ENCODE peak calls at places on chromosomes 3 and 15, in seven cellular contexts. One of them, this sample, is unnamed. For H3K36me3, the result is how much of the 10 kb centered on the place peaks cover.

GRCh38 chr3:58835075-58835474 is 168.5 kb upstream of the FAM3D start:
- DNase-seq in SJCRH30: peak
- DNase-seq in small intestine: no peak
- DNase-seq in adrenal gland: no peak
- DNase-seq in tibial nerve: no peak
- DNase-seq in esophagus muscularis mucosa: no peak
- DNase-seq in pancreas: no peak
- DNase-seq in this sample: no peak

GRCh38 chr15:92810418-92811138 is 89.5 kb upstream of the CHD2 start:
- DNase-seq in SJCRH30: peak
- DNase-seq in small intestine: peak
- DNase-seq in adrenal gland: peak
- DNase-seq in tibial nerve: peak
- DNase-seq in esophagus muscularis mucosa: no peak
- DNase-seq in pancreas: peak
- DNase-seq in this sample: no peak

GRCh38 chr3:37607604-37608003 is 254.1 kb upstream of the CTDSPL start:
- DNase-seq in SJCRH30: no peak
- DNase-seq in small intestine: no peak
- DNase-seq in adrenal gland: peak
- DNase-seq in tibial nerve: no peak
- DNase-seq in esophagus muscularis mucosa: no peak
- DNase-seq in pancreas: no peak
- DNase-seq in this sample: no peak

GRCh38 chr3:156611870-156612494 is 57.1 kb upstream of the SSR3 start:
- DNase-seq in SJCRH30: no peak
- DNase-seq in small intestine: peak
- DNase-seq in adrenal gland: no peak
- DNase-seq in tibial nerve: no peak
- DNase-seq in esophagus muscularis mucosa: no peak
- DNase-seq in pancreas: no peak
- DNase-seq in this sample: no peak

GRCh38 chr3:183644244-183644643 is 8.8 kb downstream of the KLHL24 start:
- DNase-seq in SJCRH30: no peak
- DNase-seq in small intestine: no peak
- DNase-seq in adrenal gland: no peak
- DNase-seq in tibial nerve: no peak
- DNase-seq in esophagus muscularis mucosa: no peak
- DNase-seq in pancreas: no peak
- DNase-seq in this sample: no peak

GRCh38 chr3:7787871-7788828 is 713.5 kb upstream of the LMCD1 start:
- DNase-seq in SJCRH30: no peak
- DNase-seq in small intestine: no peak
- DNase-seq in adrenal gland: no peak
- DNase-seq in tibial nerve: no peak
- DNase-seq in esophagus muscularis mucosa: no peak
- DNase-seq in pancreas: no peak
- DNase-seq in this sample: no peak

GRCh38 chr3:130892759-130893239 is 1.1 kb upstream of the ATP2C1 start:
- DNase-seq in SJCRH30: peak
- DNase-seq in small intestine: peak
- DNase-seq in adrenal gland: peak
- DNase-seq in tibial nerve: peak
- DNase-seq in esophagus muscularis mucosa: no peak
- DNase-seq in pancreas: peak
- DNase-seq in this sample: peak

GRCh38 chr3:186049001-186049400 is 59.9 kb downstream of the ETV5 start:
- DNase-seq in SJCRH30: no peak
- DNase-seq in small intestine: no peak
- DNase-seq in adrenal gland: no peak
- DNase-seq in tibial nerve: no peak
- DNase-seq in esophagus muscularis mucosa: no peak
- DNase-seq in pancreas: no peak
- DNase-seq in this sample: no peak

GRCh38 chr15:84908564-84908963 is 24.1 kb downstream of the SLC28A1 start:
- DNase-seq in SJCRH30: no peak
- DNase-seq in small intestine: no peak
- DNase-seq in adrenal gland: no peak
- DNase-seq in tibial nerve: no peak
- DNase-seq in esophagus muscularis mucosa: no peak
- DNase-seq in pancreas: no peak
- DNase-seq in this sample: no peak

GRCh38 chr3:31137718-31138465 is 243.4 kb upstream of the GADL1 start:
- DNase-seq in SJCRH30: no peak
- DNase-seq in small intestine: no peak
- DNase-seq in adrenal gland: no peak
- DNase-seq in tibial nerve: no peak
- DNase-seq in esophagus muscularis mucosa: no peak
- DNase-seq in pancreas: no peak
- DNase-seq in this sample: no peak

GRCh38 chr15:58462547-58462946 is 30.8 kb downstream of the LIPC start:
- DNase-seq in SJCRH30: no peak
- DNase-seq in small intestine: peak
- DNase-seq in adrenal gland: no peak
- DNase-seq in tibial nerve: no peak
- DNase-seq in esophagus muscularis mucosa: no peak
- DNase-seq in pancreas: no peak
- DNase-seq in this sample: no peak

GRCh38 chr3:195551381-195551978 is 8.4 kb upstream of the PPP1R2 start:
- DNase-seq in SJCRH30: no peak
- DNase-seq in small intestine: no peak
- DNase-seq in adrenal gland: peak
- DNase-seq in tibial nerve: no peak
- DNase-seq in esophagus muscularis mucosa: no peak
- DNase-seq in pancreas: no peak
- DNase-seq in this sample: no peak

GRCh38 chr15:45129651-45130129 is at the start of the genes DUOX1 and DUOXA1:
- DNase-seq in SJCRH30: no peak
- DNase-seq in small intestine: peak
- DNase-seq in adrenal gland: peak
- DNase-seq in tibial nerve: no peak
- DNase-seq in esophagus muscularis mucosa: no peak
- DNase-seq in pancreas: no peak
- DNase-seq in this sample: no peak

GRCh38 chr3:45704544-45704943 is 15.3 kb downstream of the SACM1L start:
- DNase-seq in SJCRH30: no peak
- DNase-seq in small intestine: no peak
- DNase-seq in adrenal gland: no peak
- DNase-seq in tibial nerve: no peak
- DNase-seq in esophagus muscularis mucosa: no peak
- DNase-seq in pancreas: no peak
- DNase-seq in this sample: no peak
- H3K36me3 ChIP-seq in SJCRH30: under half
- H3K36me3 ChIP-seq in small intestine: under half
- H3K36me3 ChIP-seq in adrenal gland: under half
- H3K36me3 ChIP-seq in tibial nerve: under half
- H3K36me3 ChIP-seq in esophagus muscularis mucosa: under half
- H3K36me3 ChIP-seq in pancreas: under half
- H3K36me3 ChIP-seq in this sample: half or more

GRCh38 chr15:74235962-74236361 is at the start of gene CCDC33:
- DNase-seq in SJCRH30: no peak
- DNase-seq in small intestine: peak
- DNase-seq in adrenal gland: no peak
- DNase-seq in tibial nerve: no peak
- DNase-seq in esophagus muscularis mucosa: no peak
- DNase-seq in pancreas: no peak
- DNase-seq in this sample: no peak

GRCh38 chr15:74240897-74241614 is 4.9 kb downstream of the CCDC33 start:
- DNase-seq in SJCRH30: no peak
- DNase-seq in small intestine: no peak
- DNase-seq in adrenal gland: no peak
- DNase-seq in tibial nerve: no peak
- DNase-seq in esophagus muscularis mucosa: no peak
- DNase-seq in pancreas: no peak
- DNase-seq in this sample: no peak

GRCh38 chr15:74242296-74242929 is 6.3 kb downstream of the CCDC33 start:
- DNase-seq in SJCRH30: peak
- DNase-seq in small intestine: no peak
- DNase-seq in adrenal gland: peak
- DNase-seq in tibial nerve: no peak
- DNase-seq in esophagus muscularis mucosa: no peak
- DNase-seq in pancreas: peak
- DNase-seq in this sample: peak

GRCh38 chr15:74240002-74240568 is 4.0 kb downstream of the CCDC33 start:
- DNase-seq in SJCRH30: peak
- DNase-seq in small intestine: peak
- DNase-seq in adrenal gland: peak
- DNase-seq in tibial nerve: peak
- DNase-seq in esophagus muscularis mucosa: no peak
- DNase-seq in pancreas: peak
- DNase-seq in this sample: peak

GRCh38 chr15:74238984-74239645 is 3.0 kb downstream of the CCDC33 start:
- DNase-seq in SJCRH30: peak
- DNase-seq in small intestine: peak
- DNase-seq in adrenal gland: peak
- DNase-seq in tibial nerve: no peak
- DNase-seq in esophagus muscularis mucosa: no peak
- DNase-seq in pancreas: no peak
- DNase-seq in this sample: no peak
- H3K27ac ChIP-seq in SJCRH30: peak
- H3K27ac ChIP-seq in small intestine: no peak
- H3K27ac ChIP-seq in adrenal gland: no peak
- H3K27ac ChIP-seq in tibial nerve: no peak
- H3K27ac ChIP-seq in esophagus muscularis mucosa: peak
- H3K27ac ChIP-seq in pancreas: peak
- H3K27ac ChIP-seq in this sample: no peak

GRCh38 chr3:39141211-39141995 is 12.0 kb downstream of the CSRNP1 start:
- DNase-seq in SJCRH30: no peak
- DNase-seq in small intestine: peak
- DNase-seq in adrenal gland: peak
- DNase-seq in tibial nerve: no peak
- DNase-seq in esophagus muscularis mucosa: no peak
- DNase-seq in pancreas: peak
- DNase-seq in this sample: no peak
- H3K36me3 ChIP-seq in SJCRH30: under half
- H3K36me3 ChIP-seq in small intestine: under half
- H3K36me3 ChIP-seq in adrenal gland: under half
- H3K36me3 ChIP-seq in tibial nerve: under half
- H3K36me3 ChIP-seq in esophagus muscularis mucosa: under half
- H3K36me3 ChIP-seq in pancreas: under half
- H3K36me3 ChIP-seq in this sample: half or more

GRCh38 chr15:69853572-69853971 is 244.1 kb downstream of the TLE3 start:
- DNase-seq in SJCRH30: no peak
- DNase-seq in small intestine: no peak
- DNase-seq in adrenal gland: peak
- DNase-seq in tibial nerve: no peak
- DNase-seq in esophagus muscularis mucosa: no peak
- DNase-seq in pancreas: no peak
- DNase-seq in this sample: peak

GRCh38 chr15:69855601-69856000 is 242.1 kb downstream of the TLE3 start:
- DNase-seq in SJCRH30: peak
- DNase-seq in small intestine: no peak
- DNase-seq in adrenal gland: no peak
- DNase-seq in tibial nerve: no peak
- DNase-seq in esophagus muscularis mucosa: no peak
- DNase-seq in pancreas: no peak
- DNase-seq in this sample: peak

GRCh38 chr15:69854521-69855171 is 243.1 kb downstream of the TLE3 start:
- DNase-seq in SJCRH30: no peak
- DNase-seq in small intestine: no peak
- DNase-seq in adrenal gland: no peak
- DNase-seq in tibial nerve: no peak
- DNase-seq in esophagus muscularis mucosa: no peak
- DNase-seq in pancreas: no peak
- DNase-seq in this sample: peak

GRCh38 chr15:69855172-69855562 is 242.6 kb downstream of the TLE3 start:
- DNase-seq in SJCRH30: no peak
- DNase-seq in small intestine: no peak
- DNase-seq in adrenal gland: no peak
- DNase-seq in tibial nerve: no peak
- DNase-seq in esophagus muscularis mucosa: no peak
- DNase-seq in pancreas: no peak
- DNase-seq in this sample: no peak

GRCh38 chr15:69852482-69853275 is 245.0 kb downstream of the TLE3 start:
- DNase-seq in SJCRH30: no peak
- DNase-seq in small intestine: no peak
- DNase-seq in adrenal gland: no peak
- DNase-seq in tibial nerve: no peak
- DNase-seq in esophagus muscularis mucosa: no peak
- DNase-seq in pancreas: no peak
- DNase-seq in this sample: peak
- H3K27ac ChIP-seq in SJCRH30: no peak
- H3K27ac ChIP-seq in small intestine: no peak
- H3K27ac ChIP-seq in adrenal gland: no peak
- H3K27ac ChIP-seq in tibial nerve: no peak
- H3K27ac ChIP-seq in esophagus muscularis mucosa: no peak
- H3K27ac ChIP-seq in pancreas: no peak
- H3K27ac ChIP-seq in this sample: peak

GRCh38 chr3:62415312-62415791 is 42.0 kb upstream of the FEZF2 start:
- DNase-seq in SJCRH30: no peak
- DNase-seq in small intestine: no peak
- DNase-seq in adrenal gland: no peak
- DNase-seq in tibial nerve: no peak
- DNase-seq in esophagus muscularis mucosa: no peak
- DNase-seq in pancreas: no peak
- DNase-seq in this sample: no peak

GRCh38 chr3:62414786-62415185 is 41.4 kb upstream of the FEZF2 start:
- DNase-seq in SJCRH30: no peak
- DNase-seq in small intestine: no peak
- DNase-seq in adrenal gland: no peak
- DNase-seq in tibial nerve: no peak
- DNase-seq in esophagus muscularis mucosa: no peak
- DNase-seq in pancreas: no peak
- DNase-seq in this sample: no peak

GRCh38 chr3:62421275-62421674 is 47.9 kb upstream of the FEZF2 start:
- DNase-seq in SJCRH30: no peak
- DNase-seq in small intestine: no peak
- DNase-seq in adrenal gland: no peak
- DNase-seq in tibial nerve: no peak
- DNase-seq in esophagus muscularis mucosa: no peak
- DNase-seq in pancreas: no peak
- DNase-seq in this sample: no peak

GRCh38 chr3:62416109-62416508 is 42.8 kb upstream of the FEZF2 start:
- DNase-seq in SJCRH30: no peak
- DNase-seq in small intestine: no peak
- DNase-seq in adrenal gland: no peak
- DNase-seq in tibial nerve: no peak
- DNase-seq in esophagus muscularis mucosa: no peak
- DNase-seq in pancreas: no peak
- DNase-seq in this sample: no peak
- H3K36me3 ChIP-seq in SJCRH30: under half
- H3K36me3 ChIP-seq in small intestine: under half
- H3K36me3 ChIP-seq in adrenal gland: under half
- H3K36me3 ChIP-seq in tibial nerve: under half
- H3K36me3 ChIP-seq in esophagus muscularis mucosa: under half
- H3K36me3 ChIP-seq in pancreas: under half
- H3K36me3 ChIP-seq in this sample: under half

This sample was measured in SJSA1.